ENCODE peak calls at places on chromosome 1, in seven cellular contexts. U is psoas muscle; L is neuronal stem cell; D is right atrium auricular region; Z is CD4-positive, alpha-beta memory T cell; C is AG04450; I is neural progenitor cell. W is an unnamed sample. For H3K9me3, the result is how much of the 10 kb centered on the place peaks cover.

GRCh38 chr1:172561252-172561651 is 28.3 kb downstream of the SUCO start:
- DNase-seq in U (no peak), L (no peak), D (no peak), Z (no peak), C (no peak), I (no peak), W (no peak)

GRCh38 chr1:11749203-11749689 is 12.7 kb upstream of the C1orf167 start:
- DNase-seq in U (peak), L (no peak), D (no peak), Z (peak), C (no peak), I (peak), W (no peak)

GRCh38 chr1:147509786-147510360 is 31.4 kb upstream of the BCL9 start:
- DNase-seq in U (no peak), L (no peak), D (no peak), Z (no peak), C (no peak), I (no peak), W (no peak)

GRCh38 chr1:228989992-228990827 is 254.9 kb downstream of the RHOU start:
- DNase-seq in U (peak), L (no peak), D (peak), Z (no peak), C (no peak), I (no peak), W (no peak)

GRCh38 chr1:8477199-8477982 is 159.5 kb downstream of the SLC45A1 start:
- DNase-seq in U (no peak), L (no peak), D (no peak), Z (no peak), C (no peak), I (no peak), W (no peak)

GRCh38 chr1:85427844-85428243 is 37.1 kb downstream of the DDAH1 start:
- DNase-seq in U (no peak), L (no peak), D (no peak), Z (no peak), C (no peak), I (no peak), W (no peak)

GRCh38 chr1:201224671-201225400 is 34.2 kb downstream of the IGFN1 start:
- DNase-seq in U (no peak), L (no peak), D (peak), Z (no peak), C (no peak), I (no peak), W (no peak)

GRCh38 chr1:24946861-24947658 is 17.0 kb upstream of the RUNX3 start:
- DNase-seq in U (no peak), L (no peak), D (no peak), Z (no peak), C (no peak), I (no peak), W (no peak)

GRCh38 chr1:71294178-71294577 is 213.3 kb upstream of the ZRANB2 start:
- DNase-seq in U (no peak), L (no peak), D (no peak), Z (no peak), C (peak), I (no peak), W (no peak)

GRCh38 chr1:227306689-227307088 is 11.6 kb downstream of the CDC42BPA start:
- DNase-seq in U (no peak), L (no peak), D (no peak), Z (no peak), C (no peak), I (no peak), W (no peak)

GRCh38 chr1:2923351-2923750 is 97.9 kb upstream of the ACTRT2 start:
- DNase-seq in U (no peak), L (no peak), D (no peak), Z (no peak), C (no peak), I (no peak), W (no peak)
- H3K9me3 ChIP-seq in U (under half), L (under half), D (under half), Z (under half), C (half or more), I (under half), W (under half)

GRCh38 chr1:6519935-6520621 is 28.6 kb upstream of the PLEKHG5 start:
- DNase-seq in U (no peak), L (peak), D (no peak), Z (no peak), C (peak), I (peak), W (no peak)
- H3K27ac ChIP-seq in U (no peak), L (peak), D (no peak), Z (no peak), C (no peak), I (peak), W (no peak)

GRCh38 chr1:55639526-55639925 is 424.4 kb upstream of the USP24 start:
- DNase-seq in U (no peak), L (no peak), D (no peak), Z (no peak), C (no peak), I (no peak), W (no peak)

GRCh38 chr1:55640708-55641473 is 425.7 kb upstream of the USP24 start:
- DNase-seq in U (peak), L (no peak), D (peak), Z (peak), C (no peak), I (no peak), W (no peak)

GRCh38 chr1:55636691-55637090 is 421.5 kb upstream of the USP24 start:
- DNase-seq in U (no peak), L (no peak), D (no peak), Z (no peak), C (no peak), I (no peak), W (no peak)

GRCh38 chr1:55635856-55636255 is 420.7 kb upstream of the USP24 start:
- DNase-seq in U (no peak), L (no peak), D (no peak), Z (no peak), C (no peak), I (no peak), W (no peak)

DNA sequence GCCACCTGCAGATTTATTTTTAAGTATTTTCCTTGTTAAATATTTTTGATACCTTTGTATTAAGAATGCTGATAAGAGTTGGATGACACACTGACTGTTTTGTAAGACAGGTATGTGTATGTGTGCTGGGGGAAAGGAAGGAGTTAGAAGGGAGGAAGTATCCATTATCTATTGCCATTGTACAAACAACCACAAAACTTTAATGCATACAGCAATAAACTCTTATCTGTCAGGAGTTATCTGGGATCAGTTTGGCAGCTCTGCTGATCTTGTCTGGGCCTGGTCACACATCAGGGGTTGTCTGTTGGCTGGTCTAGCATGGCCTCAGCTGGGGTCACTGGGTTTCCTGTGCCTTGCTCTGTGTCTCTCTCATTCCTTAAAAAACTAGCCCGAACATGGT is 423.9 kb upstream of the USP24 start:
- DNase-seq in U (no peak), L (no peak), D (no peak), Z (no peak), C (no peak), I (no peak), W (no peak)
- H3K9me3 ChIP-seq in U (under half), L (under half), D (under half), Z (under half), C (under half), I (under half), W (under half)

DNA sequence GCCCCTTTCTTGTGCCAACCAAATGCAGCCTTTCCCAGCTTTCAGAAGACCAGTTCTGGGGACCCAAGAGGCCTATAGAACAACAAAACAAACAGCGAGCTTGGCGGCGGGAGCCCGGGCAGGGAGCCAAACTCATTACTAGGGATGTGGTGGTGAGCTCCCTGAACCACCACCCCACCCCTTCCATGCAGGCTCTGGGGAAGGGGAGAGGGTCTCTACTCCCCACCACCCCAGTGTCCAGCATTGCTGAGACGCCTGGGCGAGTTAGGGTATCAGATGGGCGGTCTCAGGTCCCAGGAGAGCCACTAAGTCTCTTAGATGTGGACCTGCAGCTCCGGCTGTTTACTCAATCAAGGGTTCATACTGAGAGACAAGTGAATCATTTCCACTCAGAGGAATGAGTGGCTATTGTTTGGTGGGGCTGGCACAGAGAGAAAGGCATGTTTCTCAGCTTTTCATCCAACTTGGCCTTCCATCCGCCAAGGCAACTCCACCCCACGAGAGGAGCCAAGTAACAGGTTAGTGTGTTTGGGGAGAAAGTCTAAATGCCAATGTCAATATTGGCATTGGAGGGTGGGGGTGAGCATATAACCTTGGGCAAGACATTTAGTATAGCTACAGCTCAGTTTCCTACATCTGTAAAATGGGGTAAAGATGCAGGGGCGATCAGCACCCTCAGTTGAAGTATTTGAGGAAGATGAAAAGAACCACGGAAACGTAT is 40.9 kb downstream of the PLXNA2 start:
- DNase-seq in U (peak), L (no peak), D (no peak), Z (no peak), C (no peak), I (no peak), W (no peak)
- H3K27ac ChIP-seq in U (peak), L (no peak), D (peak), Z (no peak), C (no peak), I (no peak), W (peak)

DNA sequence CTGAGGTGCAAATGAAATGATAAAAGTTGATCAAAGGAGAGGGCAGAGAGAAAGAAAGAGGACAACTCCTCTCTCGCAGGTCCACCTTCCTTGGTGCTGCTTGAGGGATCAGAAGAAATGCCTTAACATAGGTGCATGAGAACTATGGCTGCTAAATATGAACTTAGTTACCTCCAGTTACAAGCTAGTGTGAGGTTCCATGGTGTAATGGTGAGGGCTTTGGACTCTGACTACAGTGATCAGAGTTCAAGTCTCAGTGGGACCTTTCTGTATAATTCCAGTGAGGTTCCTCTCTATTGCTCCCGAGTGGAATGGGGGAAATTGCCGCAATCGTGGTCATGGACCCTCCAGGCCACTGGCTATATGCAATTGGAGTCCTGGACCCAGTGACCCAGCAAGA is 387.3 kb downstream of the FAM72C start:
- DNase-seq in U (no peak), L (no peak), D (no peak), Z (no peak), C (no peak), I (no peak), W (no peak)
- H3K9me3 ChIP-seq in U (under half), L (under half), D (under half), Z (under half), C (under half), I (under half), W (under half)

W was measured in RWPE2.